ENCODE peak calls at places on chromosomes 13 and 19, in eight cellular contexts. M is sigmoid colon, Y is IMR-90, O is breast epithelium, P is K562, U is HCT116, Q is ovary, Z is heart left ventricle. E is an unnamed sample.

GRCh38 chr13:40285634-40286033 is 380.8 kb downstream of the FOXO1 start:
- DNase-seq in O (no peak), P (no peak), Q (no peak), Y (no peak), U (no peak), M (no peak), Z (no peak), E (no peak)

GRCh38 chr13:110417537-110417908 is 110.4 kb downstream of the COL4A2 start:
- DNase-seq in Y (no peak), Z (no peak), Q (no peak), O (no peak), M (no peak), P (no peak), U (no peak), E (peak)

GRCh38 chr19:2542341-2543069 is 66.6 kb downstream of the GADD45B start:
- DNase-seq in O (no peak), U (no peak), Y (peak), P (no peak), Q (no peak), M (no peak), Z (no peak), E (no peak)

GRCh38 chr13:108346376-108346775 is 76.9 kb downstream of the TNFSF13B start:
- DNase-seq in Q (no peak), Z (no peak), U (no peak), P (no peak), O (no peak), Y (no peak), M (no peak), E (no peak)

GRCh38 chr13:66154354-66154753 is 1075.8 kb downstream of the PCDH9 start:
- DNase-seq in O (no peak), P (no peak), M (no peak), U (no peak), Z (no peak), Q (no peak), Y (no peak), E (no peak)

GRCh38 chr19:10044390-10044789 is 31.1 kb downstream of the RDH8 start:
- DNase-seq in U (peak), P (peak), Q (no peak), O (no peak), Z (no peak), M (no peak), Y (no peak), E (no peak)

GRCh38 chr13:33058816-33059215 is 42.6 kb downstream of the KL start:
- DNase-seq in O (no peak), P (no peak), Z (no peak), Q (no peak), Y (no peak), U (no peak), M (no peak), E (no peak)

GRCh38 chr19:19530423-19530804 is 1.7 kb downstream of the YJEFN3 start:
- DNase-seq in O (no peak), Y (peak), U (no peak), P (no peak), Q (no peak), Z (no peak), M (no peak), E (no peak)

GRCh38 chr19:30207357-30207756 is 164.8 kb upstream of the ZNF536 start:
- DNase-seq in U (no peak), Y (no peak), O (no peak), P (no peak), Q (no peak), Z (no peak), M (no peak), E (no peak)

GRCh38 chr13:41458187-41458938 is 1.0 kb downstream of the RGCC start:
- DNase-seq in Q (no peak), M (peak), P (peak), Y (peak), O (no peak), Z (peak), U (no peak), E (peak)

GRCh38 chr19:11164879-11165406 is 9.4 kb upstream of the SPC24 start:
- DNase-seq in P (no peak), U (no peak), Z (peak), O (no peak), Q (peak), M (peak), Y (peak), E (peak)

GRCh38 chr13:111043575-111043982 is 71.5 kb upstream of the ARHGEF7 start:
- DNase-seq in Q (no peak), O (no peak), M (no peak), Z (peak), Y (no peak), P (peak), U (no peak), E (peak)

DNA sequence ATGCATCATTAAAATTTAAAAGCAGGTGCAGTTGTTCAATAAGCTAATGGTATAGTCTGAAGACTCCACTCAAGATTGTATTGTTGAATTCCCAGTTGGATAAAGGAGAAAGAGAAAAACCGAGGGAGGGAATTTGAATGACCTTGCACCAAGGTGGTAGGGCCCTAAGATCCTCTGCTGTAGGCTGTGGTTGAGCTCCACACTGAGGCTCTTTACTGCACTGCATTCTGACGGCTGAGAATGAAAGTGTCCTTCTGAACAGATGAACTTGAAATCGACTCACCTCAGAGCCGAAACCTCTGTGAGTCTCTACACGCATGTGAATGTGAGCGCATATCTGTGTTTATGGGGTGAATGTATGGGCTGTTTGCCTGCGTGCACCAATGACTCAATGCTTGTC is 388.9 kb upstream of the DACH1 start:
- DNase-seq in P (no peak), Z (no peak), U (peak), M (no peak), O (no peak), Q (no peak), Y (no peak), E (no peak)
- TF ChIP-seq CTCF in P (no peak), Z (peak), U (no peak), M (no peak), O (peak), Q (no peak), Y (no peak), E (no peak)

DNA sequence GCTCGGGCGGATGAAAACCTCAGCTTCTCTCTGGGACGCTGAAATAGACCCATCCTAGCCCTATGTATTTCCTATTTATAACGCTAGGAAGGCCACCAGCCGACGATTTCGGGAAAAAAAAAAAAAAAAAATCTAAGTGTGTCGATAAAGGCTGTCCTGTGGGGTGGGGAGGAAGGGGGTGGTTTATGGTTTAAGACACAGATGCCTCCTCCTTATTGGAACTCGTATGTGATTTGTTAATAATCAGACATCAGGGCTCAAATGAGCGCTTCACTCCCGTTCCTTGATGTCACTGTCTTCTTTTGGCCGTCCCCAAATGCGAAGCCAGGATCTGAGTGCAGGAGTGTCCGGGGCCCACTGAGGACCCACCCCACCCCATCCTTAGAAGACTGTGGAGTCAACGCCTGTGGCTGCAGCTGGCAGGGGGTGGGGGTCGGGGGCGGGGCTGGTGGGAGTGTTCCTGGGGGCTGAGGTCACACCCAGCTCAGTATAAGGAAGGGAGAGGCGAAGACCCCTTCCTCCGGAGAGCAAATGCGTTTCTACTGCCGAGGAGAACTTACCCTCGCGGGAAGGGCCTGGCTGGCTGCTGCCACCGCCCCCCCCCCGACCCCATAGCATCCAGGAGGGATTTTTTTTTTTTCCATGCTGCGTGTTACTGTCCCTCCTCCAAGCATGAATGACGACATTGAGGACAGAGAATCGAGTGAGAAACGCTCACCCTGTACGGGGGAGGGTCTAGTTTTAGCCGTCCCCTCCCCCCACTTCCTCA is 971 bp downstream of the ATCAY start:
- DNase-seq in M (no peak), Q (no peak), P (no peak), Y (no peak), Z (no peak), U (no peak), O (no peak), E (no peak)
- H3K4me3 ChIP-seq in M (no peak), Q (no peak), P (no peak), Y (no peak), Z (no peak), U (no peak), O (no peak), E (no peak)

GRCh38 chr19:16382775-16383543 is 58.3 kb downstream of the KLF2 start:
- DNase-seq in Q (peak), U (peak), M (peak), Z (peak), O (peak), Y (peak), P (peak), E (peak)
- TF ChIP-seq POLR2A in Q (peak), U (no peak), M (no peak), Z (no peak), O (no peak), Y (no peak), P (no peak), E (no peak)

DNA sequence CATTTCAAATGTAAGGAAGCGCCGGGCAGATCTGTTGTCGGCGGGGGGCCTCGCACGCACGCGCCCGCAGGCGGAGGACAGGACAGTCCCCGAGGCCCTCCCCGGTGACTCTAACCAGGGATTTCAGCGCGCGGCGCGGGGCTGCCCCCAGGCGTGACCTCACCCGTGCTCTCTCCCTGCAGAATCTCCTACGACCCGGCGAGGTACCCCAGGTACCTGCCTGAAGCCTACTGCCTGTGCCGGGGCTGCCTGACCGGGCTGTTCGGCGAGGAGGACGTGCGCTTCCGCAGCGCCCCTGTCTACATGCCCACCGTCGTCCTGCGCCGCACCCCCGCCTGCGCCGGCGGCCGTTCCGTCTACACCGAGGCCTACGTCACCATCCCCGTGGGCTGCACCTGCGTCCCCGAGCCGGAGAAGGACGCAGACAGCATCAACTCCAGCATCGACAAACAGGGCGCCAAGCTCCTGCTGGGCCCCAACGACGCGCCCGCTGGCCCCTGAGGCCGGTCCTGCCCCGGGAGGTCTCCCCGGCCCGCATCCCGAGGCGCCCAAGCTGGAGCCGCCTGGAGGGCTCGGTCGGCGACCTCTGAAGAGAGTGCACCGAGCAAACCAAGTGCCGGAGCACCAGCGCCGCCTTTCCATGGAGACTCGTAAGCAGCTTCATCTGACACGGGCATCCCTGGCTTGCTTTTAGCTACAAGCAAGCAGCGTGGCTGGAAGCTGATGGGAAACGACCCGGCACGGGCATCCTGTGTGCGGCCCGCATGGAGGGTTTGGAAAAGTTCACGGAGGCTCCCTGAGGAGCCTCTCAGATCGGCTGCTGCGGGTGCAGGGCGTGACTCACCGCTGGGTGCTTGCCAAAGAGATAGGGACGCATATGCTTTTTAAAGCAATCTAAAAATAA is 18.2 kb downstream of the IL17D start:
- DNase-seq in Z (no peak), Q (peak), O (no peak), P (peak), M (no peak), Y (peak), U (no peak), E (no peak)
- TF ChIP-seq CTCF in Z (peak), Q (no peak), O (no peak), P (no peak), M (no peak), Y (peak), U (no peak), E (no peak)

GRCh38 chr19:45764947-45765346 is 4.1 kb downstream of the SIX5 start:
- DNase-seq in M (peak), Q (no peak), O (no peak), P (no peak), Z (peak), Y (no peak), U (no peak), E (no peak)

GRCh38 chr19:45766293-45766918 is 2.6 kb downstream of the SIX5 start:
- DNase-seq in U (no peak), M (peak), Z (no peak), Q (peak), Y (no peak), O (no peak), P (no peak), E (no peak)

GRCh38 chr19:45766919-45767346 is 2.1 kb downstream of the SIX5 start:
- DNase-seq in Q (no peak), M (peak), Z (no peak), P (no peak), O (no peak), U (no peak), Y (peak), E (no peak)

GRCh38 chr19:45764487-45764886 is 4.6 kb downstream of the SIX5 start:
- DNase-seq in U (no peak), Z (no peak), O (no peak), Q (peak), P (no peak), M (peak), Y (no peak), E (no peak)

DNA sequence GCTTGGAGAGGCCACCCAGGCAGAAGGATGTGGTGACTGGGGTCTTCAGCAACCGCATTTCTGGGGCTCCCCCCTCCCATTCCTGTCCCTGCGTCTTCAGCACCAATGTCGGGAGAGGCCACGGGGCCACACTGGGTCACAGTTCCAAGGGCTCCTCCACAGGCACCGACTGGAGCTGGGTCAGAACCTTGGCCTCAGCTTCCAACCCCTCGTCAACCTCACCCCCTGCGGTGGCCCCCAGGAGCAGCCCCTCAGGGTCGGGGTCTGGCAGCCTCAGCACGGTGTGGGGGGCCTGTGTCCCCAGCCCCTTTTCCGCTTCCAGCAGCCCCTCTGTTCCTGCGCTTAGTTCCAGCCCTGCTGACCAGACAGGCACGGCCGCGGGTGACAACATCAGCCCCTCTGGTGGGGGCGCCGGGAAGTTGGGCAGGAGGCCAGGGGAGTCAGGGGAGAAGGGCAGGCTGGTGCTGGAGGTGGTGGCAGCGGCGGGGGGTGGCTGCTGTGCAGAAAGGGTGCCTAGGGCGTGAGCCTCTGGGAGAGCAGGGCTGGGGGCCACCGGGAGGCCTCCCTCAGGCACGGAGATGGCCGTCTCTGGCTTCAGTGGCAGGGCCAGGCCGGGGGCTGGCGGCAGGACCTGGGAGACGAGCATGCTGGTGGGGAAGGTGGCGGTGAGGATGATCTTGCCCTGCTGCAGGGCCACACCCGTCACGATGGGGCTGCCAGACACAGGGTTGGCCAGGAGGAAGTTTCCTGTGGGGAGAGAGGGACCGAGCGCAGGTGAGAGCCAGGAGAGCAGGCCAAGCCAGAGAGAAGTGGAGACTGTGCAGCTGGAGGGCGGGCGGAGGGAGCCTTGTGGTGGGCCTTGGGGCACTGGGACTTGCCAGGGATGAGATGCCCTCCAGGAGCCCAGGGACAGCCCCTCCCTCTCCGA is 3.4 kb downstream of the SIX5 start:
- DNase-seq in P (no peak), Z (no peak), Q (peak), O (no peak), M (peak), Y (no peak), U (no peak), E (no peak)
- H3K4me3 ChIP-seq in P (no peak), Z (peak), Q (no peak), O (peak), M (peak), Y (no peak), U (no peak), E (no peak)

GRCh38 chr19:46823049-46823448 is 27.6 kb downstream of the AP2S1 start:
- DNase-seq in U (no peak), M (no peak), Z (no peak), O (no peak), Q (no peak), Y (no peak), P (no peak), E (no peak)

GRCh38 chr19:46824887-46825730 is 25.5 kb downstream of the AP2S1 start:
- DNase-seq in Q (no peak), O (no peak), P (no peak), M (no peak), Y (no peak), Z (no peak), U (no peak), E (no peak)

GRCh38 chr19:46825731-46826055 is 25.0 kb downstream of the AP2S1 start:
- DNase-seq in Z (no peak), U (no peak), Q (no peak), M (no peak), O (no peak), P (no peak), Y (no peak), E (no peak)

GRCh38 chr19:46818812-46819211 is 30.4 kb upstream of the SLC1A5 start:
- DNase-seq in Y (peak), M (no peak), Z (no peak), U (no peak), P (no peak), O (no peak), Q (no peak), E (no peak)

GRCh38 chr19:46821512-46822359 is 28.9 kb downstream of the AP2S1 start:
- DNase-seq in O (no peak), P (no peak), Q (no peak), Y (no peak), U (no peak), Z (no peak), M (no peak), E (no peak)
- TF ChIP-seq POLR2A in O (no peak), P (no peak), Q (no peak), Y (no peak), U (no peak), Z (no peak), M (no peak), E (no peak)